ENCODE peak calls at places on chromosomes 13 and 19, in ten cellular contexts. H is stimulated activated CD8-positive, alpha-beta memory T cell treated with anti-CD3 and anti-CD28 coated beads, Interleukin-7, amount 100 ng/mL, for 1 hour; Z is activated CD4-positive, alpha-beta T cell treated with anti-CD3 and anti-CD28 coated beads, Interleukin-2, amount 10 ng/mL, durations not matched to agents 24 days and 14 days; C is endothelial cell; D is HS-5; U is AML-193; V is EL; N is fibroblast of lung; M is AG10803; O is central memory CD8-positive, alpha-beta T cell. F is an unnamed sample.

GRCh38 chr13:95710313-95710712 is 33.4 kb downstream of the DNAJC3 start:
- DNase-seq in V (peak), C (no peak), M (peak), D (no peak), O (no peak), N (peak), U (no peak), H (no peak), Z (no peak), F (no peak)

GRCh38 chr13:47166341-47166740 is 269.5 kb upstream of the HTR2A start:
- DNase-seq in H (no peak), U (no peak), Z (no peak), D (no peak), N (no peak), M (no peak), V (no peak), C (no peak), O (no peak), F (no peak)

GRCh38 chr19:33953592-33953991 is 156.9 kb downstream of the KCTD15 start:
- DNase-seq in U (no peak), O (no peak), M (no peak), H (no peak), C (no peak), V (no peak), Z (no peak), N (no peak), D (no peak), F (no peak)

GRCh38 chr19:13974073-13974472 is 21.8 kb downstream of the DCAF15 start:
- DNase-seq in M (no peak), H (no peak), C (no peak), V (no peak), O (no peak), U (no peak), D (no peak), Z (peak), N (no peak), F (peak)

GRCh38 chr19:16737909-16738308 is 18.3 kb downstream of the NWD1 start:
- DNase-seq in Z (no peak), H (no peak), O (no peak), U (no peak), D (no peak), M (no peak), V (no peak), C (no peak), N (no peak), F (peak)

GRCh38 chr19:39169143-39169810 is 27.5 kb upstream of the NCCRP1 start:
- DNase-seq in Z (no peak), N (no peak), M (no peak), O (no peak), H (no peak), V (no peak), C (no peak), U (no peak), D (no peak), F (no peak)

GRCh38 chr13:107576430-107576829 is 638.9 kb downstream of the LIG4 start:
- DNase-seq in D (no peak), H (no peak), M (no peak), N (no peak), O (no peak), C (no peak), V (no peak), Z (no peak), U (no peak), F (no peak)

GRCh38 chr13:52127783-52128702 is 830 bp downstream of the NEK5 start:
- DNase-seq in O (peak), V (peak), Z (peak), U (peak), C (peak), M (peak), D (no peak), N (peak), H (peak), F (peak)

GRCh38 chr13:53238241-53238640 is 209.6 kb downstream of the OLFM4 start:
- DNase-seq in U (no peak), N (no peak), O (no peak), Z (no peak), D (no peak), H (no peak), V (no peak), M (no peak), C (no peak), F (peak)

GRCh38 chr13:109804654-109805053 is 18.3 kb upstream of the IRS2 start:
- DNase-seq in C (no peak), Z (no peak), O (no peak), N (no peak), D (no peak), V (no peak), U (no peak), H (no peak), M (no peak), F (no peak)

GRCh38 chr19:51726049-51726448 is 2.3 kb upstream of the HAS1 start:
- DNase-seq in M (peak), U (no peak), C (no peak), V (peak), N (peak), H (no peak), O (no peak), Z (no peak), D (no peak), F (no peak)

GRCh38 chr13:67100723-67101122 is 129.4 kb downstream of the PCDH9 start:
- DNase-seq in H (no peak), U (no peak), O (no peak), Z (no peak), M (no peak), N (peak), C (no peak), D (peak), V (peak), F (no peak)

F was measured in NCI-H146.